ENCODE peak calls at places on chromosomes 16 and 17, in five cellular contexts. U is stimulated activated CD4-positive, alpha-beta T cell treated with anti-CD3 and anti-CD28 coated beads, TNF-alpha, amount 100 ng/mL, for 4 hours; R is WTC11; X is GM04503; P is CD4-positive, alpha-beta memory T cell. H is an unnamed sample.
A peak's percentile ranks its signal among the peaks of the same experiment; 100 is the strongest.

GRCh38 chr16:85436636-85437160 is 176.4 kb upstream of the GSE1 start:
- DNase-seq in U (no peak), R (peak; percentile 79), X (no peak), P (no peak), H (no peak)

GRCh38 chr17:17001874-17002520 is 30.1 kb upstream of the TNFRSF13B start:
- DNase-seq in U (peak; percentile 70), R (peak; percentile 88), X (no peak), P (peak; percentile 62), H (peak; percentile 11)

GRCh38 chr17:41645371-41646063 is 21.1 kb upstream of the KRT17 start:
- DNase-seq in U (no peak), R (no peak), X (no peak), P (no peak), H (no peak)

GRCh38 chr17:29393451-29393850 is 3.3 kb downstream of the TAOK1 start:
- DNase-seq in U (no peak), R (no peak), X (no peak), P (no peak), H (no peak)

GRCh38 chr16:47826070-47826469 is 329.7 kb downstream of the ABCC12 start:
- DNase-seq in U (no peak), R (no peak), X (no peak), P (no peak), H (no peak)

GRCh38 chr17:29037739-29038465 is 5.0 kb upstream of the PIPOX start:
- DNase-seq in U (no peak), R (no peak), X (no peak), P (no peak), H (no peak)

GRCh38 chr16:86609115-86609514 is 30.8 kb downstream of the FOXL1 start:
- DNase-seq in U (no peak), R (no peak), X (peak; percentile 92), P (no peak), H (peak; percentile 79)

GRCh38 chr16:22933173-22933572 is 119.2 kb downstream of the HS3ST2 start:
- DNase-seq in U (no peak), R (no peak), X (no peak), P (no peak), H (no peak)

GRCh38 chr16:71882505-71883192 is 1.3 kb downstream of the ZNF821 start:
- DNase-seq in U (no peak), R (peak; percentile 71), X (no peak), P (peak; percentile 91), H (no peak)

GRCh38 chr16:80788016-80788415 is 16.4 kb downstream of the CDYL2 start:
- DNase-seq in U (no peak), R (no peak), X (peak; percentile 68), P (no peak), H (no peak)

H was measured in AG09319.